ENCODE peak calls at places on chromosomes 5 and 9, in ten cellular contexts. U is cardiac muscle cell; Z is naive thymus-derived CD8-positive, alpha-beta T cell; P is suprapubic skin; R is hypothalamus; O is GM18507; C is head of caudate nucleus; H is heart left ventricle; E is AG08396; T is non-pigmented ciliary epithelial cell. D is an unnamed sample.
A peak's percentile ranks its signal among the peaks of the same experiment; 100 is the strongest.

GRCh38 chr9:137077010-137077747 is at the start of gene UAP1L1:
- DNase-seq in U (peak; percentile 75), Z (peak; percentile 57), P (peak; percentile 88), R (peak; percentile 91), O (no peak), C (peak; percentile 89), H (peak; percentile 89), E (peak; percentile 89), T (no peak), D (peak; percentile 18)

GRCh38 chr5:54769072-54769471 is 216.3 kb downstream of the ESM1 start:
- DNase-seq in U (no peak), Z (no peak), P (no peak), R (no peak), O (no peak), C (no peak), H (no peak), E (no peak), T (no peak), D (no peak)

GRCh38 chr9:99451121-99451606 is 229.1 kb downstream of the SEC61B start:
- DNase-seq in U (peak; percentile 23), Z (no peak), P (no peak), R (peak; percentile 40), O (no peak), C (peak; percentile 45), H (peak; percentile 69), E (no peak), T (no peak), D (no peak)

GRCh38 chr5:72138943-72139467 is 31.7 kb downstream of the MAP1B start:
- DNase-seq in U (no peak), Z (no peak), P (no peak), R (no peak), O (no peak), C (no peak), H (no peak), E (peak; percentile 38), T (peak; percentile 93), D (no peak)

GRCh38 chr9:8206720-8207119 is 407.1 kb upstream of the DMAC1 start:
- DNase-seq in U (no peak), Z (no peak), P (no peak), R (no peak), O (no peak), C (no peak), H (no peak), E (no peak), T (no peak), D (no peak)

GRCh38 chr9:90946981-90947380 is 145.4 kb downstream of the SYK start:
- DNase-seq in U (no peak), Z (no peak), P (no peak), R (no peak), O (no peak), C (no peak), H (no peak), E (no peak), T (no peak), D (no peak)

GRCh38 chr5:98540056-98540455 is 233.4 kb upstream of the RGMB start:
- DNase-seq in U (no peak), Z (no peak), P (no peak), R (no peak), O (no peak), C (no peak), H (no peak), E (no peak), T (no peak), D (no peak)

GRCh38 chr5:156534906-156535305 is 207.9 kb downstream of the SGCD start:
- DNase-seq in U (no peak), Z (no peak), P (no peak), R (no peak), O (no peak), C (no peak), H (no peak), E (no peak), T (no peak), D (no peak)

GRCh38 chr5:69238760-69239251 is 4.1 kb downstream of the CDK7 start:
- DNase-seq in U (no peak), Z (no peak), P (no peak), R (no peak), O (no peak), C (no peak), H (no peak), E (peak; percentile 54), T (peak; percentile 13), D (no peak)

GRCh38 chr9:98142182-98142924 is 23.3 kb upstream of the TRIM14 start:
- DNase-seq in U (no peak), Z (no peak), P (no peak), R (peak; percentile 30), O (no peak), C (peak; percentile 29), H (no peak), E (no peak), T (no peak), D (no peak)

GRCh38 chr9:113331780-113332179 is 8.3 kb downstream of the WDR31 start:
- DNase-seq in U (no peak), Z (no peak), P (no peak), R (no peak), O (no peak), C (no peak), H (no peak), E (no peak), T (no peak), D (no peak)

GRCh38 chr5:80238778-80239679 is 16.8 kb downstream of the SERINC5 start:
- DNase-seq in U (peak; percentile 64), Z (no peak), P (no peak), R (peak; percentile 83), O (no peak), C (peak; percentile 84), H (peak; percentile 84), E (peak; percentile 43), T (no peak), D (peak; percentile 14)

GRCh38 chr9:130681769-130682489 is 11.7 kb upstream of the EXOSC2 start:
- DNase-seq in U (peak; percentile 55), Z (peak; percentile 3), P (no peak), R (peak; percentile 22), O (no peak), C (no peak), H (no peak), E (no peak), T (no peak), D (no peak)

GRCh38 chr5:61167382-61167781 is 5.1 kb upstream of the SMIM15 start:
- DNase-seq in U (no peak), Z (no peak), P (no peak), R (peak; percentile 17), O (no peak), C (peak; percentile 25), H (no peak), E (peak; percentile 46), T (no peak), D (no peak)

GRCh38 chr9:87716141-87716540 is 9.8 kb upstream of the CTSL start:
- DNase-seq in U (no peak), Z (no peak), P (no peak), R (no peak), O (no peak), C (no peak), H (no peak), E (no peak), T (no peak), D (no peak)

GRCh38 chr9:98785333-98785933 is 10.9 kb downstream of the ANKS6 start:
- DNase-seq in U (no peak), Z (no peak), P (no peak), R (no peak), O (no peak), C (no peak), H (no peak), E (no peak), T (no peak), D (no peak)

GRCh38 chr9:89808801-89809200 is 204.0 kb downstream of the GADD45G start:
- DNase-seq in U (no peak), Z (no peak), P (no peak), R (no peak), O (no peak), C (no peak), H (no peak), E (no peak), T (peak; percentile 36), D (no peak)

GRCh38 chr5:14261237-14261636 is 118.1 kb downstream of the TRIO start:
- DNase-seq in U (no peak), Z (no peak), P (no peak), R (no peak), O (no peak), C (no peak), H (no peak), E (no peak), T (no peak), D (no peak)

GRCh38 chr5:67199859-67200258 is 3.3 kb upstream of the CD180 start:
- DNase-seq in U (no peak), Z (no peak), P (no peak), R (no peak), O (no peak), C (no peak), H (no peak), E (no peak), T (no peak), D (no peak)

GRCh38 chr5:135625061-135625460 is 46.3 kb upstream of the CXCL14 start:
- DNase-seq in U (no peak), Z (no peak), P (no peak), R (no peak), O (no peak), C (no peak), H (no peak), E (no peak), T (no peak), D (no peak)

GRCh38 chr5:59193616-59194319 is 610.9 kb downstream of the RAB3C start:
- DNase-seq in U (peak; percentile 10), Z (no peak), P (no peak), R (no peak), O (no peak), C (no peak), H (peak; percentile 33), E (peak; percentile 24), T (peak; percentile 96), D (no peak)

GRCh38 chr9:79390077-79390673 is 181.6 kb upstream of the TLE4 start:
- DNase-seq in U (no peak), Z (no peak), P (no peak), R (no peak), O (no peak), C (no peak), H (no peak), E (peak; percentile 13), T (no peak), D (no peak)

GRCh38 chr5:7869474-7870136 is 657 bp downstream of the MTRR start:
- DNase-seq in U (peak; percentile 19), Z (peak; percentile 19), P (no peak), R (no peak), O (no peak), C (no peak), H (no peak), E (peak; percentile 53), T (no peak), D (no peak)

GRCh38 chr9:31390352-31391025 is 994.0 kb upstream of the ACO1 start:
- DNase-seq in U (no peak), Z (no peak), P (no peak), R (peak; percentile 0), O (no peak), C (no peak), H (no peak), E (no peak), T (no peak), D (no peak)

GRCh38 chr5:144183254-144183889 is 12.7 kb downstream of the KCTD16 start:
- DNase-seq in U (peak; percentile 36), Z (peak; percentile 9), P (no peak), R (no peak), O (no peak), C (no peak), H (no peak), E (peak; percentile 29), T (no peak), D (no peak)

GRCh38 chr5:137696481-137696880 is 39.4 kb downstream of the KLHL3 start:
- DNase-seq in U (no peak), Z (no peak), P (no peak), R (no peak), O (no peak), C (no peak), H (no peak), E (no peak), T (no peak), D (no peak)

GRCh38 chr9:124771867-124772621 is 933 bp upstream of the NR6A1 start:
- DNase-seq in U (peak; percentile 92), Z (peak; percentile 21), P (no peak), R (peak; percentile 50), O (no peak), C (peak; percentile 62), H (peak; percentile 79), E (peak; percentile 85), T (no peak), D (peak; percentile 54)

D was measured in NCI-H1105.